ENCODE peak calls at places on chromosomes 13 and 19, in four cellular contexts. R is GM12878, I is K562, C is SK-N-SH. S is an unnamed sample.

GRCh38 chr13:52348081-52348480 is 57.9 kb downstream of the THSD1 start:
- DNase-seq in R (no peak), I (no peak), C (no peak), S (no peak)

GRCh38 chr19:12666305-12667048 is at the start of the genes MAN2B1 and WDR83:
- DNase-seq in C (peak), I (peak), R (no peak), S (peak)

GRCh38 chr13:113042456-113042855 is 63.1 kb upstream of the F7 start:
- DNase-seq in C (no peak), I (no peak), R (no peak), S (no peak)

GRCh38 chr13:80903911-80904310 is 563.0 kb upstream of the SPRY2 start:
- DNase-seq in I (no peak), C (no peak), R (no peak), S (no peak)

GRCh38 chr13:91882918-91883317 is 484.5 kb downstream of the GPC5 start:
- DNase-seq in I (no peak), R (no peak), C (no peak), S (no peak)

GRCh38 chr19:632228-633067 is 889 bp downstream of the POLRMT start:
- DNase-seq in I (peak), C (peak), R (no peak), S (peak)

GRCh38 chr19:58366576-58367430 is 4.3 kb upstream of the ZNF497 start:
- DNase-seq in I (no peak), C (peak), R (no peak), S (no peak)

GRCh38 chr13:60562081-60562764 is 165.2 kb downstream of the TDRD3 start:
- DNase-seq in I (no peak), R (no peak), C (no peak), S (no peak)

GRCh38 chr13:105972306-105972721 is 563.1 kb downstream of the EFNB2 start:
- DNase-seq in C (no peak), I (no peak), R (no peak), S (no peak)

GRCh38 chr13:78317030-78317429 is 286.3 kb downstream of the POU4F1 start:
- DNase-seq in I (no peak), R (no peak), C (peak), S (no peak)

GRCh38 chr19:19575411-19575810 is 37.3 kb downstream of the CILP2 start:
- DNase-seq in I (no peak), C (no peak), R (no peak), S (no peak)

GRCh38 chr13:21897140-21897539 is 226.3 kb downstream of the FGF9 start:
- DNase-seq in C (no peak), I (no peak), R (no peak), S (no peak)

DNA sequence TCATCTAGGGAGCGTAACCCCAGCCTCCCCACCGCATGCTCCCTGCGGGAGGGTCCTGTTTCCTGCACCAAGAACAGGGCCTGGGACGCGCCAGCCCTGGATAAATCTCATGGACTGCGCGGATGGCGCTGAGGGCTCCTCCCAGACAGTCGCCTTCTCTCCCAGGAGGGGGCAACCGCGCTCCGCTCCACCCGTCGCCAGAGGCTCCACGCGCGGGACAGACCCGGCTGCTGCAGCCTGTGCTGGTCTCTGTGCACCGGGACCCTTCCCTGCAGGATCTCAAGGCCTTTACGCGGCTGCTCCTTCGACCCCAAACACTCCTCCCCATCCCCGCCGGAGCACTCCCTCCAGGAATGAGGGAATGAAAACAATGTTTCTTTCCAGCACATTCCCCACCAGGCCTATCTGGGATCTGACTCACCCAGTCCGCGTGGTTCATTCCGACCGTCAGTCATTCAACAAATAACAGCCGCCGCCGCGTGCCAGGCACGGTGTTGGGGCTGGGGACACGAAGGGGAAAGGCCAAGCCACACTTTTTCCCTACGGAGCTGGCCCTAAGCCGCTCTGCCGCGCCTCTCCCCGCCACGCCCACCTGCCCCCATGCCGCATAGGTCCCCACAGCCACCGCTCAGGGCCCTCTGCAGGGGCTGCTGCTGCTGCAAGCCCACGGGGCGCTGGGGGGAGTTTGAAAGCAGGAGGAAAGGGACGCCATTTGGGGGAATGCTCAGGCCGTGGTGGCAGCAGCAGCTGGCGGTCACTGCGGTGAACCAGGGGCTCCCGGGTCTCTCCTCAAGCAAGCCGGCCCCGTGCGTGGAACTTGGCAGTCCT is 6.0 kb downstream of the PNMA8B start:
- DNase-seq in C (peak), R (no peak), I (peak), S (no peak)
- TF ChIP-seq CTCF in C (no peak), R (no peak), I (peak), S (no peak)

GRCh38 chr19:8254286-8255001 is 45.3 kb downstream of the CERS4 start:
- DNase-seq in C (no peak), R (no peak), I (no peak), S (no peak)

GRCh38 chr19:8250596-8250995 is 41.4 kb downstream of the CERS4 start:
- DNase-seq in I (no peak), R (no peak), C (no peak), S (no peak)

GRCh38 chr19:8253678-8254077 is 44.5 kb downstream of the CERS4 start:
- DNase-seq in I (no peak), R (no peak), C (no peak), S (no peak)

GRCh38 chr19:8251025-8251472 is 41.9 kb downstream of the CERS4 start:
- DNase-seq in I (no peak), C (no peak), R (no peak), S (no peak)

DNA sequence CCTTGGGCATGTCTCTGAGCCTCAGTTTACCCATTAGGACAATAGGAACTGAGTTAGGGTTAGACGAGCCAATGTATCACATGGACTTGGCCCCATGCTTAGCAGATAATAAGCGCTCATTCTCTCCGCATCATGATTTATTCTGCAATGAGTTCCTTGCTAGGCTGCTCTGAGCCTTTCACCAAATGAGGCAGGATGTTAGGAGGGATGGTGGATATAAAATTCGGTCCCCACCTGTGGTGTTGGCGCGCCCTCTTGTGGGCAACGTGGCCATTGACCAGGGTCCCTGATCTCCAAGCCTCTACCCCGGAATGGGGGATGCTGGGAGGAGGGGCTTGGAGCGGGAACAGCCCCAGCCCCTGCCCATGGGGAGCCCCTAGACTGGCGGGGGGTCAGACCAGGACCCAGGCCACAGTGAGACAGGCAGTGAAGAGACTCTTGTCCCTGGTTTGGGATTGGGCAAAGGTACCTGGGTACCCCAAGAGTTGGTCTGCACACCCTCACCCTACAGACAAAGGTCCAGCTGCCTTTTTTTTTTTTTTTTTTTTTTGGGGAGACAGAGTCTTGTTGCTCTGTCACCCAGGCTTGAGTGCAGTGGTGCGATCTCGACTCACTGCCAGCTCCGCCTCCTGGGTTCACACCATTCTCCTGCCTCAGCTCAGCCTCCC is 43.9 kb downstream of the CERS4 start:
- DNase-seq in I (peak), R (peak), C (peak), S (peak)
- TF ChIP-seq NFIC in I (no peak), R (no peak), C (no peak), S (no peak)

DNA sequence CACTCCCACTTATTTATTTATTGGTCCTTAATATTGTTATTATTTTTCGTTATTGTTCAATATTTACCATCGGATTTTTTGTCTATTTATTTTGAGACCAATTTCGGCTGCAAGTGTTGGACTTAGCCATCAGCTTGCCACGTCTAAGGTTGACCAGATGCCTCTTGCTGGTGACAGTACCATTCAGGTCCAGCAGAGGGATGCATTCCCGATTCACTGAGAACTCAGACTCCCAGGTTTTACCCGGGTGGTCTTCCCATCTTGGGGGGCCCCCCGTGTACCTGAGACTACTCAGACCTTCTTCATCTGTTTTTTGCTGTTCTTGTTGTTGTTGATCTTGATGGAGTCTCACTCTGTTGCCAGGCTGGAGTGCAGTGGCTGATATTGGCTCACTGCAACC is 1435.2 kb downstream of the UQCRFS1 start:
- DNase-seq in I (no peak), R (no peak), C (no peak), S (no peak)
- TF ChIP-seq CTCF in I (no peak), R (no peak), C (peak), S (no peak)

GRCh38 chr13:94886191-94886590 is 173.8 kb upstream of the SOX21 start:
- DNase-seq in R (no peak), I (no peak), C (no peak), S (no peak)
- TF ChIP-seq NFIC in R (no peak), I (no peak), C (no peak), S (no peak)

DNA sequence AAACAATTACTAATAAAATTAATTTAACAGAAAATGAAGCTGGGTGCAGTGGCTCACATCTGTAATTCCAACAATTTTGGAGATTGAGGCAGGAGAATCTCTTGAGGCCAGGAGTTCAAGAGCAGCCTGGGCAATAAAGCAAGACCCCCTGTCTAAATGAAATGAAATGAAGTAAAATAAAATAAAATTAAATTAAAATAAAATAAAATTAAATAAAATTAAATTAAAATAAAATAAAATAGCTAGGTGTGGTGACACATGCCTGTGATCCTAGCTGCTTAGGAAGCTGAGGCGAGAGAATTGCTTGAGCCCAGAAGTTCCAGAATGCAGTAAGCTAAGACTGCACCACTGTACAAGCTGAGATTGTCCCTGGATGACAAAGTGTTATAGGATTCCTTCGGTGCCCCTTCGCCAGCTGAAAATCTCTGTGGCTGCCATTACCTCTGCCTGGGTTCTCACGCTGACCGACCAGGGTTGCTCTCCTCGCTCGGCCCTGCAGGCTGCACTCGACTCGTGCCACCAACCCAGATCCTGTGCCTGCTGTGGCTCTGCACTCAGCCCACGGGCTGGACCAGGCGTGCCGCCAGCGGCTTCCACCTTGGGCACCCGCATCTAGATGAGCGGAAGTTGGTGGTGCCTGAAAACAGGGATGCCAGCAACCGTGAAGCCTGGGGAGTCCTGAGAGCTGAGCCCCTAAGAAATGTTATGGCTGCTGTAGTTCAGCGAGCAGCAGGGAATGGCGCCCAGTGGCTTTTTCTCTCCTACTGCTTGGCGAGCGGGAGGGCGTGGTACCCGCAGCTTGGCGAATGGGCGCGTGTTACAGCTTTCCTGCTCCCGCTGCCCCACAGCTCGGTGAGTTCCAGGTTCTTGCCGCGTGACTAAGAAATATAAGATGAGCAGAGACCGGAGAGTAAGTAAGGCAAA is 539.2 kb upstream of the PCDH9 start:
- DNase-seq in R (no peak), C (no peak), I (no peak), S (no peak)
- TF ChIP-seq CTCF in R (no peak), C (no peak), I (no peak), S (no peak)

DNA sequence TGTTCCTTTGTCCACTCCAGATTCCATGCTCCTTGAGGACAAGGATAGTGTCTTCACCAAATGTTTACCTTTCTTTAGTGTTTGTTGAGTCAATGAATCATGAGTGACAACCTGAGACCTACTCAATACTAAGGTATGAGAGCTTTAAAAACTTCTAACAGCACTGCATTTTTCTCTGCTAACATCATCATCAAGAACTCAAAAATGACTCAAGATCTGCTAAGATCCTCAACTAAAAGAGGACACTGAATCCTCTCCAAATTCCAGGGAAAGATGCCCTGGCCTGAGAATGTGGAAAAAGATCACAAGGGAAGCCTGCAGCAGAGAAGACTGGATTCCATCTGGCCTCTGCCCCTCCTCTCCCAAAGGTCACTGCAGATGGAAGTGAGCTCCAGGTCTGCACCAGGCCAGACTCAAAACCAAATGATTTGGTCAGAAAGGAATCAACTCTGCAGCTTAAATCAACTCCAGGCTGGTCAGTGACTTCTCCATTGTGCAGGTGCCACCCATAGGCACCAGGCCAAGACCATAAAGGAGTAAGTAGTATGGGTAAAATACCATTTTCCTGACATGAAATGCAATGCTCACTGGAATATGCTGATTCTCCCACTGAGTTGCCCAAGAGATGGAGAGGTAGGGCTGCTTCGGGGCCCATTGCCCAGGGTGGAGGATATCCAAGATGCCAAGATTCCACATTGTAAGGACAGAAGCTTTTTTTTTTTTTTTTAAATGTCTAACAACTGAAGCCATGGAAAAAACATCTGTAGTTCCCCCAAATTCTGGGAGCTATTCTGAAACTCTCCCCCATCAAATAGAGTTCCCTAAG is 89.5 kb upstream of the DOCK9 start:
- DNase-seq in C (no peak), I (no peak), R (no peak), S (peak)
- TF ChIP-seq NFIC in C (peak), I (no peak), R (no peak), S (no peak)

S was measured in HepG2.